ENCODE peak calls at places on chromosomes 1 and 21, in six cellular contexts. One of them, this sample, is unnamed.

GRCh38 chr1:80531182-80531581 is 1269.6 kb upstream of the ADGRL2 start:
- DNase-seq in left ventricle myocardium inferior: no peak
- DNase-seq in CD8-positive, alpha-beta T cell: no peak
- DNase-seq in heart right ventricle: no peak
- DNase-seq in transverse colon: no peak
- DNase-seq in upper lobe of right lung: no peak
- DNase-seq in this sample: peak; percentile 76

GRCh38 chr1:216616425-216616824 is 106.8 kb downstream of the ESRRG start:
- DNase-seq in left ventricle myocardium inferior: no peak
- DNase-seq in upper lobe of right lung: no peak
- DNase-seq in heart right ventricle: no peak
- DNase-seq in transverse colon: no peak
- DNase-seq in CD8-positive, alpha-beta T cell: no peak
- DNase-seq in this sample: no peak

GRCh38 chr1:114270255-114271117 is 116.8 kb upstream of the SYT6 start:
- DNase-seq in left ventricle myocardium inferior: no peak
- DNase-seq in CD8-positive, alpha-beta T cell: no peak
- DNase-seq in upper lobe of right lung: no peak
- DNase-seq in heart right ventricle: no peak
- DNase-seq in transverse colon: no peak
- DNase-seq in this sample: no peak

GRCh38 chr1:173475564-173476196 is 1.5 kb upstream of the PRDX6 start:
- DNase-seq in upper lobe of right lung: no peak
- DNase-seq in transverse colon: peak; percentile 14
- DNase-seq in CD8-positive, alpha-beta T cell: no peak
- DNase-seq in left ventricle myocardium inferior: no peak
- DNase-seq in heart right ventricle: no peak
- DNase-seq in this sample: no peak

GRCh38 chr1:98049370-98050115 is 128.7 kb upstream of the DPYD start:
- DNase-seq in CD8-positive, alpha-beta T cell: no peak
- DNase-seq in upper lobe of right lung: peak; percentile 63
- DNase-seq in heart right ventricle: no peak
- DNase-seq in left ventricle myocardium inferior: no peak
- DNase-seq in transverse colon: no peak
- DNase-seq in this sample: no peak

GRCh38 chr21:45603481-45603880 is 40.0 kb upstream of the PCBP3 start:
- DNase-seq in left ventricle myocardium inferior: no peak
- DNase-seq in transverse colon: no peak
- DNase-seq in upper lobe of right lung: no peak
- DNase-seq in heart right ventricle: no peak
- DNase-seq in CD8-positive, alpha-beta T cell: no peak
- DNase-seq in this sample: no peak

GRCh38 chr1:204751883-204752687 is 66.5 kb upstream of the LRRN2 start:
- DNase-seq in transverse colon: peak; percentile 83
- DNase-seq in CD8-positive, alpha-beta T cell: no peak
- DNase-seq in heart right ventricle: no peak
- DNase-seq in upper lobe of right lung: no peak
- DNase-seq in left ventricle myocardium inferior: no peak
- DNase-seq in this sample: no peak

GRCh38 chr1:50979964-50980363 is 9.9 kb downstream of the CDKN2C start:
- DNase-seq in left ventricle myocardium inferior: no peak
- DNase-seq in transverse colon: no peak
- DNase-seq in heart right ventricle: no peak
- DNase-seq in upper lobe of right lung: no peak
- DNase-seq in CD8-positive, alpha-beta T cell: no peak
- DNase-seq in this sample: no peak

GRCh38 chr1:15352122-15352957 is 57.3 kb upstream of the EFHD2 start:
- DNase-seq in transverse colon: peak; percentile 53
- DNase-seq in upper lobe of right lung: no peak
- DNase-seq in heart right ventricle: no peak
- DNase-seq in left ventricle myocardium inferior: no peak
- DNase-seq in CD8-positive, alpha-beta T cell: peak; percentile 40
- DNase-seq in this sample: no peak

GRCh38 chr1:98653186-98653585 is 8.3 kb upstream of the SNX7 start:
- DNase-seq in transverse colon: no peak
- DNase-seq in CD8-positive, alpha-beta T cell: no peak
- DNase-seq in left ventricle myocardium inferior: no peak
- DNase-seq in heart right ventricle: no peak
- DNase-seq in upper lobe of right lung: no peak
- DNase-seq in this sample: no peak

GRCh38 chr1:179510038-179510437 is 65.7 kb downstream of the NPHS2 start:
- DNase-seq in transverse colon: no peak
- DNase-seq in left ventricle myocardium inferior: no peak
- DNase-seq in CD8-positive, alpha-beta T cell: no peak
- DNase-seq in heart right ventricle: no peak
- DNase-seq in upper lobe of right lung: no peak
- DNase-seq in this sample: peak; percentile 83

GRCh38 chr1:200359610-200360163 is 50.1 kb downstream of the ZNF281 start:
- DNase-seq in CD8-positive, alpha-beta T cell: no peak
- DNase-seq in left ventricle myocardium inferior: no peak
- DNase-seq in transverse colon: no peak
- DNase-seq in heart right ventricle: no peak
- DNase-seq in upper lobe of right lung: no peak
- DNase-seq in this sample: no peak

GRCh38 chr1:221620437-221621384 is 121.2 kb downstream of the DUSP10 start:
- DNase-seq in CD8-positive, alpha-beta T cell: no peak
- DNase-seq in transverse colon: no peak
- DNase-seq in left ventricle myocardium inferior: no peak
- DNase-seq in heart right ventricle: no peak
- DNase-seq in upper lobe of right lung: no peak
- DNase-seq in this sample: no peak

GRCh38 chr1:47175227-47175934 is 14.5 kb downstream of the PDZK1IP1 start:
- DNase-seq in CD8-positive, alpha-beta T cell: no peak
- DNase-seq in left ventricle myocardium inferior: no peak
- DNase-seq in heart right ventricle: no peak
- DNase-seq in transverse colon: peak; percentile 50
- DNase-seq in upper lobe of right lung: peak; percentile 61
- DNase-seq in this sample: peak; percentile 51

GRCh38 chr1:212981571-212982328 is 31.4 kb downstream of the VASH2 start:
- DNase-seq in CD8-positive, alpha-beta T cell: no peak
- DNase-seq in left ventricle myocardium inferior: peak; percentile 32
- DNase-seq in heart right ventricle: peak; percentile 25
- DNase-seq in transverse colon: no peak
- DNase-seq in upper lobe of right lung: no peak
- DNase-seq in this sample: no peak

GRCh38 chr1:111864862-111865261 is 109.2 kb downstream of the DDX20 start:
- DNase-seq in left ventricle myocardium inferior: no peak
- DNase-seq in heart right ventricle: no peak
- DNase-seq in upper lobe of right lung: no peak
- DNase-seq in CD8-positive, alpha-beta T cell: no peak
- DNase-seq in transverse colon: no peak
- DNase-seq in this sample: no peak

GRCh38 chr1:76503100-76503499 is 364.2 kb upstream of the ST6GALNAC5 start:
- DNase-seq in upper lobe of right lung: no peak
- DNase-seq in CD8-positive, alpha-beta T cell: no peak
- DNase-seq in heart right ventricle: no peak
- DNase-seq in transverse colon: no peak
- DNase-seq in left ventricle myocardium inferior: no peak
- DNase-seq in this sample: no peak

GRCh38 chr1:56578963-56579875 is at the start of gene PLPP3:
- DNase-seq in CD8-positive, alpha-beta T cell: no peak
- DNase-seq in transverse colon: peak; percentile 83
- DNase-seq in upper lobe of right lung: peak; percentile 91
- DNase-seq in left ventricle myocardium inferior: peak; percentile 87
- DNase-seq in heart right ventricle: peak; percentile 86
- DNase-seq in this sample: peak; percentile 78

DNA sequence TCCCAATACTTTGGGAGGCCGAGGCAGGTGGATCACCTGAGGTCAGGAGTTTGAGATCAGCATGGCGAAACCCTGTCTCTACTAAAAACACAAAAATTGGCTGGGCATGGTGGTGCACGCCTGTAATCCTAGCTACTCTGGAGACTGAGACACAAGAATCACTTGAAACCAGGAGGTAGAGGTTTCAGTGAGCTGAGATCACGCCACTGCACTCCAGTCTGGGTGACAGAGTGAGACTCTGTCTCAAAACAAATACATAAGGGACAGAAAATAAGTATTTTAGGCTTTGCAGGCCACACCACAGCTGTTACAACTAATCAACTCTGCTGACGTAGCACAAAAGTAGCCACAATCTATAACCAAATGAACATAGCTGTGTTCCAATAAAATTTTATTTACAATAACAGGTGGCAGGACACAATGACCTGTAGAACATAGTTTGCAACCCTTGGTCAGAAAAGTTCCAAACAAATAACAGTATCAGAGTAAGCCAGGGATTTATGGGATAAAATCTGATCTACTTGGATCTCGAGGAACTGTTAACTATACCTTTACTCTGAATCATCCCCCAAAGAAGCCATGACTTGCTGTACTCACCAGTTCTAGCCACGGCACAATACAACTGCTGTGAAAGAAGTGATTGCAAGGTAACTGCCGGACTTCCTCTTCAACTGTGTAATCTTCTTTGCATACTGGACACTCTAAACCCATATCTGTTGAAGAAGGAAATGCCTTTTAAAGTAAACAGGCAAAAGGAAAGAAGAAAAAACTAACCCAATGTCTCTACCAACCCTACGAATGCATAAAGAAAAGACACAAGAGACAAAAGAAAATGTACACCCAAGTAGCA is 28.3 kb downstream of the CD160 start:
- DNase-seq in heart right ventricle: no peak
- DNase-seq in left ventricle myocardium inferior: no peak
- DNase-seq in CD8-positive, alpha-beta T cell: no peak
- DNase-seq in transverse colon: no peak
- DNase-seq in upper lobe of right lung: no peak
- DNase-seq in this sample: peak; percentile 8
- H3K36me3 ChIP-seq in heart right ventricle: peaks cover 100% of the 10 kb centered on the region
- H3K36me3 ChIP-seq in left ventricle myocardium inferior: peaks cover 99% of the 10 kb centered on the region
- H3K36me3 ChIP-seq in CD8-positive, alpha-beta T cell: peaks cover 13% of the 10 kb centered on the region
- H3K36me3 ChIP-seq in transverse colon: no peaks in the 10 kb centered on the region
- H3K36me3 ChIP-seq in upper lobe of right lung: peaks cover 98% of the 10 kb centered on the region
- H3K36me3 ChIP-seq in this sample: no peaks in the 10 kb centered on the region

GRCh38 chr1:205986291-205986690 is 16.9 kb downstream of the RAB7B start:
- DNase-seq in transverse colon: no peak
- DNase-seq in CD8-positive, alpha-beta T cell: no peak
- DNase-seq in heart right ventricle: no peak
- DNase-seq in upper lobe of right lung: no peak
- DNase-seq in left ventricle myocardium inferior: no peak
- DNase-seq in this sample: peak; percentile 23

GRCh38 chr1:205989786-205990185 is 13.4 kb downstream of the RAB7B start:
- DNase-seq in heart right ventricle: no peak
- DNase-seq in left ventricle myocardium inferior: no peak
- DNase-seq in transverse colon: no peak
- DNase-seq in upper lobe of right lung: no peak
- DNase-seq in CD8-positive, alpha-beta T cell: no peak
- DNase-seq in this sample: no peak

GRCh38 chr1:205986848-205987247 is 16.3 kb downstream of the RAB7B start:
- DNase-seq in transverse colon: no peak
- DNase-seq in left ventricle myocardium inferior: no peak
- DNase-seq in upper lobe of right lung: no peak
- DNase-seq in CD8-positive, alpha-beta T cell: no peak
- DNase-seq in heart right ventricle: no peak
- DNase-seq in this sample: no peak

GRCh38 chr1:205991237-205991636 is 12.0 kb downstream of the RAB7B start:
- DNase-seq in heart right ventricle: no peak
- DNase-seq in transverse colon: no peak
- DNase-seq in left ventricle myocardium inferior: no peak
- DNase-seq in upper lobe of right lung: no peak
- DNase-seq in CD8-positive, alpha-beta T cell: no peak
- DNase-seq in this sample: no peak

DNA sequence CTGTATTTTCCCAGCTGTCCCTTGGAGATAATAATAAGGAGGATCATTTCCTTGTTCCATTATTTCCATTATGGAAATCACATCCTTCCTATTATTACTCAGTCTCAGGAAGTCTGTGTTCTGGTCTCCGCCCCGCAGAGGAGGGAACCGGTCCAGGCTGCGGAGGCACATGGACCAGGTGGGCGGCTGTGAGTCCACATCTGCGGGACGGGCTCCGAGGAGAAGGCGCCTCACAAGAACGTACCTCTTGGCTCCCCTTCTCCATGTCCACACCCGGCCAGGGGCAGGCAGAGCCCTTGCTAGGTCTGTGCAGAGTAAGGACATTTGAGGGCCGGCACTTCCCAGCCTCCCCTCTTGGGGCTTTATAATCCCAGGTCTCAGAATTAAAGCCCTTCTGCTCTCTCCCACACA is 14.6 kb downstream of the RAB7B start:
- DNase-seq in heart right ventricle: no peak
- DNase-seq in CD8-positive, alpha-beta T cell: no peak
- DNase-seq in upper lobe of right lung: no peak
- DNase-seq in transverse colon: no peak
- DNase-seq in left ventricle myocardium inferior: no peak
- DNase-seq in this sample: no peak
- TF ChIP-seq CTCF in heart right ventricle: no peak
- TF ChIP-seq CTCF in CD8-positive, alpha-beta T cell: no peak
- TF ChIP-seq CTCF in upper lobe of right lung: no peak
- TF ChIP-seq CTCF in transverse colon: no peak
- TF ChIP-seq CTCF in left ventricle myocardium inferior: no peak
- TF ChIP-seq CTCF in this sample: no peak

GRCh38 chr1:231348442-231348841 is 10.3 kb downstream of the SPRTN start:
- DNase-seq in CD8-positive, alpha-beta T cell: no peak
- DNase-seq in transverse colon: no peak
- DNase-seq in heart right ventricle: no peak
- DNase-seq in left ventricle myocardium inferior: no peak
- DNase-seq in upper lobe of right lung: no peak
- DNase-seq in this sample: no peak
- H3K36me3 ChIP-seq in CD8-positive, alpha-beta T cell: peaks cover 36% of the 10 kb centered on the region
- H3K36me3 ChIP-seq in transverse colon: no peaks in the 10 kb centered on the region
- H3K36me3 ChIP-seq in heart right ventricle: peaks cover 53% of the 10 kb centered on the region
- H3K36me3 ChIP-seq in left ventricle myocardium inferior: peaks cover 54% of the 10 kb centered on the region
- H3K36me3 ChIP-seq in upper lobe of right lung: peaks cover 64% of the 10 kb centered on the region
- H3K36me3 ChIP-seq in this sample: no peaks in the 10 kb centered on the region

GRCh38 chr1:37922767-37923550 is 23.9 kb downstream of the INPP5B start:
- DNase-seq in heart right ventricle: no peak
- DNase-seq in transverse colon: no peak
- DNase-seq in left ventricle myocardium inferior: no peak
- DNase-seq in CD8-positive, alpha-beta T cell: peak; percentile 32
- DNase-seq in upper lobe of right lung: no peak
- DNase-seq in this sample: no peak

GRCh38 chr1:37914719-37915483 is 32.0 kb downstream of the INPP5B start:
- DNase-seq in heart right ventricle: no peak
- DNase-seq in transverse colon: no peak
- DNase-seq in CD8-positive, alpha-beta T cell: no peak
- DNase-seq in upper lobe of right lung: no peak
- DNase-seq in left ventricle myocardium inferior: no peak
- DNase-seq in this sample: no peak

GRCh38 chr1:37915484-37916093 is 31.3 kb downstream of the INPP5B start:
- DNase-seq in heart right ventricle: no peak
- DNase-seq in CD8-positive, alpha-beta T cell: no peak
- DNase-seq in upper lobe of right lung: no peak
- DNase-seq in left ventricle myocardium inferior: no peak
- DNase-seq in transverse colon: no peak
- DNase-seq in this sample: no peak

GRCh38 chr1:37923551-37923889 is 23.3 kb downstream of the INPP5B start:
- DNase-seq in transverse colon: no peak
- DNase-seq in CD8-positive, alpha-beta T cell: no peak
- DNase-seq in heart right ventricle: no peak
- DNase-seq in upper lobe of right lung: no peak
- DNase-seq in left ventricle myocardium inferior: no peak
- DNase-seq in this sample: no peak

DNA sequence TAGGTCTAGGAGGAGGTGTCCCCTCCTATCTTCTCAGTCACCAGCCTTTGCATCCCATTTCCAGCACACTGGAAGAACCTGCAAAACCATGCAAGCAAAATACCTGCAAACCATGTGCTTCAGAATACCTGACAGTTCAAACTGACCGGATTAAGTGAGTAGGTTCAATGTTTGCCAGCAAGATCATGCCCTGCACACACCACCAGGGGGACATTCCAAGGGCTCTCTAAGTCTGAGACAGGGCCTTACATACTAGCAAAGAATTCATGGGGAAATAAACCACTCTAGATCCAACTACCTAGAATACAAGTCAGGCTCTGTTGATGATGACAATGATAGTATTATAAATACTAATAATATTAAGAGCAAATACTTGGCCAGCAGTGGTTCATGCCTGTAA is 27.6 kb downstream of the INPP5B start:
- DNase-seq in upper lobe of right lung: no peak
- DNase-seq in CD8-positive, alpha-beta T cell: peak; percentile 43
- DNase-seq in transverse colon: no peak
- DNase-seq in heart right ventricle: no peak
- DNase-seq in left ventricle myocardium inferior: no peak
- DNase-seq in this sample: no peak
- TF ChIP-seq CTCF in upper lobe of right lung: peak; percentile 19
- TF ChIP-seq CTCF in CD8-positive, alpha-beta T cell: peak; percentile 40
- TF ChIP-seq CTCF in transverse colon: peak; percentile 14
- TF ChIP-seq CTCF in heart right ventricle: peak; percentile 33
- TF ChIP-seq CTCF in left ventricle myocardium inferior: peak; percentile 32
- TF ChIP-seq CTCF in this sample: peak; percentile 37

This sample was measured in MM.1S.